ENCODE peak calls at places on chromosomes 12 and 14, in five cellular contexts. H is GM13977, T is left ventricle myocardium inferior, D is HL-60, O is cardiac fibroblast. Q is an unnamed sample.

GRCh38 chr14:52563120-52563519 is 10.5 kb downstream of the GPR137C start:
- DNase-seq in D (no peak), H (no peak), T (no peak), O (peak), Q (no peak)

GRCh38 chr14:103065861-103066260 is 8.5 kb upstream of the CDC42BPB start:
- DNase-seq in D (no peak), H (no peak), T (no peak), O (no peak), Q (no peak)

GRCh38 chr14:63175531-63175930 is 28.7 kb upstream of the RHOJ start:
- DNase-seq in H (no peak), T (no peak), O (no peak), D (no peak), Q (no peak)

GRCh38 chr12:104108755-104109445 is 29.1 kb downstream of the NFYB start:
- DNase-seq in H (peak), D (peak), O (peak), T (peak), Q (peak)

GRCh38 chr12:14828896-14829295 is 14.4 kb downstream of the ART4 start:
- DNase-seq in T (no peak), H (peak), O (peak), D (no peak), Q (no peak)

GRCh38 chr14:39241637-39242036 is 7.9 kb downstream of the MIA2 start:
- DNase-seq in T (no peak), O (no peak), D (no peak), H (no peak), Q (no peak)

GRCh38 chr12:92696240-92696639 is 6.5 kb upstream of the PLEKHG7 start:
- DNase-seq in D (peak), T (peak), O (peak), H (no peak), Q (no peak)

GRCh38 chr14:60651051-60651935 is 2.0 kb upstream of the SIX1 start:
- DNase-seq in H (no peak), T (no peak), D (no peak), O (no peak), Q (no peak)

GRCh38 chr12:33439587-33440011 is at the start of gene SYT10:
- DNase-seq in T (no peak), O (no peak), D (no peak), H (peak), Q (peak)

GRCh38 chr12:51639361-51639760 is 48.3 kb downstream of the SCN8A start:
- DNase-seq in T (no peak), O (no peak), H (no peak), D (no peak), Q (no peak)

GRCh38 chr12:25382311-25383106 is 131.8 kb upstream of the KRAS start:
- DNase-seq in D (no peak), H (no peak), T (no peak), O (no peak), Q (no peak)

GRCh38 chr12:12384601-12385321 is 27.9 kb downstream of the BORCS5 start:
- DNase-seq in T (no peak), O (no peak), H (no peak), D (no peak), Q (peak)

GRCh38 chr12:2805146-2805525 is 7.3 kb upstream of the ITFG2 start:
- DNase-seq in O (no peak), H (no peak), D (no peak), T (no peak), Q (no peak)

GRCh38 chr12:117360222-117360550 is 1.2 kb downstream of the NOS1 start:
- DNase-seq in H (no peak), O (no peak), D (no peak), T (no peak), Q (peak)

GRCh38 chr12:11580125-11580751 is 69.2 kb upstream of the ETV6 start:
- DNase-seq in H (no peak), T (no peak), O (peak), D (peak), Q (no peak)

GRCh38 chr12:75489613-75490210 is 9.2 kb downstream of the GLIPR1 start:
- DNase-seq in T (no peak), H (no peak), D (no peak), O (peak), Q (no peak)

GRCh38 chr12:75487310-75487709 is 6.8 kb downstream of the GLIPR1 start:
- DNase-seq in T (no peak), D (no peak), O (no peak), H (no peak), Q (no peak)

GRCh38 chr12:75489187-75489586 is 8.6 kb downstream of the GLIPR1 start:
- DNase-seq in O (no peak), H (no peak), T (no peak), D (no peak), Q (no peak)

GRCh38 chr12:75491169-75491568 is 10.6 kb downstream of the GLIPR1 start:
- DNase-seq in H (no peak), T (no peak), D (no peak), O (no peak), Q (no peak)

GRCh38 chr12:75488553-75488952 is 8.0 kb downstream of the GLIPR1 start:
- DNase-seq in O (peak), D (no peak), T (no peak), H (no peak), Q (peak)
- TF ChIP-seq CTCF in O (peak), D (peak), T (peak), H (peak), Q (peak)

GRCh38 chr12:74538491-74539258 is 1.0 kb downstream of the ATXN7L3B start:
- DNase-seq in H (peak), O (peak), D (peak), T (no peak), Q (no peak)

GRCh38 chr12:74535536-74535935 is 2.1 kb upstream of the ATXN7L3B start:
- DNase-seq in T (no peak), O (no peak), D (peak), H (no peak), Q (no peak)

GRCh38 chr12:74539261-74539660 is 1.6 kb downstream of the ATXN7L3B start:
- DNase-seq in T (no peak), D (no peak), O (no peak), H (no peak), Q (no peak)

GRCh38 chr12:74537707-74538385 is at the start of gene ATXN7L3B:
- DNase-seq in H (peak), D (peak), O (peak), T (peak), Q (peak)

GRCh38 chr12:74537126-74537706 is 419 bp upstream of the ATXN7L3B start:
- DNase-seq in D (peak), H (peak), T (no peak), O (peak), Q (no peak)
- TF ChIP-seq CTCF in D (peak), H (peak), T (peak), O (peak), Q (peak)

DNA sequence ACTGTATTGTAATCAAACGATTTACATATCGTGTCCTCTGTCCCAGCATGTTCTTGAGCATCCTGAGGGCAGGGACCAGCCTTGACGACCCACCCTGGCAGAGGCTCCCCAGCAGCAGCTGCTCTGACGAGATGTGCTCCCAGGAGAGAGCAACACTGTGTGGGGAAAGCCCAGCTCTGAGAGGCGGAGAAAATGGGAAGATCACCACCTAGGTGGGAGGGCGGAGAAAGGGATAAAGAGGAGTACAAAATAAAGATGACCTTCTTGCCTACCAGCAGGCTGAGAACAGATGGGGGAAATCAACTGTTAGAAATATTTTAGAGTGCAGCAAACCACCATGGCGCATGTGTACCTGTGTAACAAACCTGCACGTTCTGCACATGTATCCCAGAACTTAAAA is 71.5 kb upstream of the CAPRIN2 start:
- DNase-seq in T (no peak), O (no peak), H (no peak), D (no peak), Q (no peak)
- TF ChIP-seq CTCF in T (no peak), O (no peak), H (no peak), D (no peak), Q (no peak)

DNA sequence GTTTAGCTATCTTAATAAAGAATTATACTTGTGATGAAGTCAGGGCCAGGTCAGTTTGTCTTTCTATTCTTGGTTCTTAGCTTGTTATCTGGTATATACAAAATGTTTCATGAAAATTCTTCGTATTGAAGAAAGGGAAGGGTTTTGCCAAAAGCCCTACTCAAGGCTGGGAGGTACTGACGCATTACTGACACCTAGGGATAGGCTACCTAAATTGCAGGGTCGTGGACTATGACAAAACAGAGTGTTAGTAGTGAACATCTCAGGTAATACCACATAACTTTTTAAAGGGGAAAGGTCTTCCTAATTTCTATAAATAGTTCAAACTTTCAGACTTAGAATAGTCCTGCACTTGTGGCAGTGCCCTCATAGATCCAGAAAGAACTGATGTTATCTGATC is 246.3 kb downstream of the RGS6 start:
- DNase-seq in D (no peak), T (no peak), H (no peak), O (no peak), Q (no peak)
- TF ChIP-seq CTCF in D (no peak), T (no peak), H (no peak), O (no peak), Q (no peak)

GRCh38 chr12:8603858-8604257 is 8.8 kb downstream of the AICDA start:
- DNase-seq in T (no peak), H (no peak), O (no peak), D (no peak), Q (no peak)
- TF ChIP-seq CTCF in T (no peak), H (no peak), O (peak), D (no peak), Q (no peak)